ENCODE peak calls at places on chromosomes 11 and 22, in eight cellular contexts. B is fibroblast of lung; N is stomach; W is kidney; O is naive thymus-derived CD4-positive, alpha-beta T cell; Q is heart left ventricle; X is OCI-LY7; E is CD4-positive, alpha-beta memory T cell. A is an unnamed sample.
A peak's percentile ranks its signal among the peaks of the same experiment; 100 is the strongest.

GRCh38 chr11:115657586-115657985 is 153.4 kb upstream of the CADM1 start:
- DNase-seq in O (no peak), N (no peak), X (no peak), B (peak; percentile 51), Q (no peak), W (no peak), E (no peak), A (no peak)

GRCh38 chr11:134730096-134730495 is 318.1 kb upstream of the B3GAT1 start:
- DNase-seq in B (no peak), N (no peak), Q (no peak), X (no peak), E (no peak), W (no peak), O (no peak), A (no peak)

GRCh38 chr11:125369808-125370207 is 126.3 kb downstream of the FEZ1 start:
- DNase-seq in E (no peak), B (no peak), N (no peak), W (no peak), Q (no peak), X (no peak), O (no peak), A (no peak)

GRCh38 chr22:23155831-23156230 is 10.6 kb downstream of the RAB36 start:
- DNase-seq in Q (no peak), N (no peak), X (no peak), O (no peak), W (no peak), E (no peak), B (no peak), A (no peak)

GRCh38 chr11:33695051-33695566 is 5.5 kb downstream of the C11orf91 start:
- DNase-seq in B (no peak), W (peak; percentile 93), N (peak; percentile 82), O (no peak), E (no peak), X (no peak), Q (no peak), A (no peak)

GRCh38 chr11:128058580-128059208 is 528.7 kb downstream of the ETS1 start:
- DNase-seq in E (no peak), N (no peak), B (no peak), O (no peak), Q (no peak), X (no peak), W (no peak), A (no peak)

GRCh38 chr11:114017723-114018122 is 41.8 kb upstream of the ZBTB16 start:
- DNase-seq in B (no peak), W (no peak), X (no peak), E (no peak), Q (no peak), N (no peak), O (no peak), A (peak; percentile 72)

GRCh38 chr22:43152001-43152354 is 619 bp downstream of the TSPO start:
- DNase-seq in Q (no peak), O (no peak), B (no peak), E (no peak), X (peak; percentile 23), W (no peak), N (no peak), A (no peak)

GRCh38 chr22:31346255-31346732 is at the start of gene PATZ1:
- DNase-seq in E (peak; percentile 87), N (peak; percentile 68), O (peak; percentile 84), Q (peak; percentile 78), B (peak; percentile 88), W (peak; percentile 90), X (peak; percentile 90), A (peak; percentile 79)

GRCh38 chr11:48045536-48045935 is 65.2 kb downstream of the PTPRJ start:
- DNase-seq in X (no peak), Q (no peak), E (no peak), N (no peak), O (no peak), W (peak; percentile 25), B (no peak), A (no peak)

GRCh38 chr11:82832983-82833382 is 67.2 kb downstream of the PRCP start:
- DNase-seq in Q (no peak), O (no peak), W (no peak), B (no peak), E (no peak), X (no peak), N (no peak), A (no peak)

DNA sequence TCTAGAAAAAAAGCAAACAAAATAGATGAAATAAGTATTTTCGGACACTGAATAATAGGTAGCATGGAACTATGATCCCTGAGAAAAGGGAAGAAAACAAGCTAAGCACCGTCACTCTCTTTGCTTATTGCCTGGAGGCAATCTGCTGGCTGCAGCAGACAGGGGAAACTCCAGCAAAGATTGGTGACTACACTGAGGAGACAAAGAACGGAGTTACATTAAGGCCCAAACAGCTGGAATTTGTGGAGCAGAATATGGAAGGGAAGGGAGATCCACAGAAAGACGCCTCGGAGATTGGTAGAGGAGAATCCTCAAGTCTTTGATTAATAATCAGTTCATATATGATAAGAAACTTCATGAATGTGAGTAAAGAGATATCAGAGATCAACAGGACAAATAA is 150.2 kb downstream of the TYR start:
- DNase-seq in B (no peak), X (no peak), N (no peak), O (no peak), W (no peak), E (no peak), Q (no peak), A (no peak)
- H3K4me3 ChIP-seq in B (no peak overlapping the region), X (no peak overlapping the region), N (no peak overlapping the region), O (no peak overlapping the region), W (no peak overlapping the region), E (no peak overlapping the region), Q (no peak overlapping the region), A (no peak overlapping the region)

DNA sequence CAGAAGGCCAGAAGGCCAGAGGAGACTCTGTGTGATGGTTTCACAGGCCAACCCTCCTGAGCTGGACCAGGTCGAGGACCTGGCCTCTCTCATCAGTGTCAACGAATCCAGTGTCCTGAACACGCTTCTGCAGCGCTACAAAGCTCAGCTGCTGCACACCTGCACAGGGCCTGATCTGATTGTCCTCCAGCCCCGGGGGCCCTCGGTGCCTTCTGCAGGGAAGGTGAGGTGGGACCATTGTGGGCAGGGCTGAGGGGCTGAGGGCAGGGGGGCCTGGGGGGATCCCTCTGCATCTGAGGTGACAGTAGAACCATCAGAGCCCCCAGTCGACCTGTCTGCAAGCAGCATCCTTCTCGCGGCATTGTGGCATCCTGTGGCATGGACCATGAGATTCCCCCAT is 30.3 kb downstream of the MYO18B start:
- DNase-seq in B (no peak), Q (peak; percentile 25), E (no peak), O (no peak), W (no peak), X (no peak), N (no peak), A (no peak)
- H3K36me3 ChIP-seq in B (no peaks in the 10 kb centered on the region), Q (no peaks in the 10 kb centered on the region), E (no peaks in the 10 kb centered on the region), O (no peaks in the 10 kb centered on the region), W (no peaks in the 10 kb centered on the region), X (no peaks in the 10 kb centered on the region), N (no peaks in the 10 kb centered on the region), A (no peaks in the 10 kb centered on the region)

GRCh38 chr11:73217131-73217809 is 811 bp upstream of the P2RY2 start:
- DNase-seq in X (no peak), E (no peak), O (no peak), N (no peak), B (no peak), W (no peak), Q (peak; percentile 54), A (no peak)
- H3K4me3 ChIP-seq in X (no peak overlapping the region), E (no peak overlapping the region), O (no peak overlapping the region), N (no peak overlapping the region), B (no peak overlapping the region), W (no peak overlapping the region), Q (peak overlapping the region; percentile 47), A (no peak overlapping the region)

GRCh38 chr22:41534219-41534618 is 10.1 kb downstream of the POLR3H start:
- DNase-seq in W (no peak), B (no peak), N (no peak), Q (no peak), X (no peak), E (no peak), O (no peak), A (no peak)
- H3K36me3 ChIP-seq in W (peaks cover 20% of the 10 kb centered on the region), B (peaks cover 28% of the 10 kb centered on the region), N (peaks cover 25% of the 10 kb centered on the region), Q (no peaks in the 10 kb centered on the region), X (peaks cover 70% of the 10 kb centered on the region), E (peaks cover 21% of the 10 kb centered on the region), O (peaks cover 60% of the 10 kb centered on the region), A (peaks cover 67% of the 10 kb centered on the region)

GRCh38 chr11:614091-614582 is 1.6 kb downstream of the IRF7 start:
- DNase-seq in X (no peak), Q (no peak), N (no peak), E (no peak), B (no peak), O (no peak), W (peak; percentile 78), A (no peak)
- H3K4me3 ChIP-seq in X (no peak overlapping the region), Q (peak overlapping the region; percentile 58), N (peak overlapping the region; percentile 4), E (no peak overlapping the region), B (no peak overlapping the region), O (no peak overlapping the region), W (no peak overlapping the region), A (peak overlapping the region; percentile 74)

GRCh38 chr22:17479129-17479528 is 84.2 kb upstream of the SLC25A18 start:
- DNase-seq in N (no peak), Q (no peak), W (no peak), X (no peak), E (no peak), O (no peak), B (no peak), A (no peak)

GRCh38 chr22:17472886-17473285 is 90.4 kb upstream of the SLC25A18 start:
- DNase-seq in B (no peak), N (no peak), X (no peak), W (no peak), Q (no peak), E (no peak), O (no peak), A (no peak)

GRCh38 chr22:17477401-17477833 is 85.9 kb upstream of the SLC25A18 start:
- DNase-seq in N (no peak), E (no peak), X (no peak), B (peak; percentile 82), O (no peak), W (no peak), Q (peak; percentile 68), A (peak; percentile 4)

GRCh38 chr22:17475318-17476212 is 87.7 kb upstream of the SLC25A18 start:
- DNase-seq in Q (no peak), N (no peak), E (no peak), O (no peak), W (no peak), B (no peak), X (peak; percentile 14), A (no peak)

GRCh38 chr22:17476838-17477237 is 86.5 kb upstream of the SLC25A18 start:
- DNase-seq in Q (no peak), B (peak; percentile 66), W (no peak), X (no peak), E (no peak), O (no peak), N (no peak), A (no peak)
- H3K36me3 ChIP-seq in Q (no peaks in the 10 kb centered on the region), B (no peaks in the 10 kb centered on the region), W (no peaks in the 10 kb centered on the region), X (no peaks in the 10 kb centered on the region), E (no peaks in the 10 kb centered on the region), O (no peaks in the 10 kb centered on the region), N (no peaks in the 10 kb centered on the region), A (no peaks in the 10 kb centered on the region)

GRCh38 chr11:38131535-38131934 is 1533.5 kb upstream of the RAG2 start:
- DNase-seq in X (no peak), E (no peak), B (no peak), Q (no peak), W (no peak), O (no peak), N (no peak), A (no peak)

DNA sequence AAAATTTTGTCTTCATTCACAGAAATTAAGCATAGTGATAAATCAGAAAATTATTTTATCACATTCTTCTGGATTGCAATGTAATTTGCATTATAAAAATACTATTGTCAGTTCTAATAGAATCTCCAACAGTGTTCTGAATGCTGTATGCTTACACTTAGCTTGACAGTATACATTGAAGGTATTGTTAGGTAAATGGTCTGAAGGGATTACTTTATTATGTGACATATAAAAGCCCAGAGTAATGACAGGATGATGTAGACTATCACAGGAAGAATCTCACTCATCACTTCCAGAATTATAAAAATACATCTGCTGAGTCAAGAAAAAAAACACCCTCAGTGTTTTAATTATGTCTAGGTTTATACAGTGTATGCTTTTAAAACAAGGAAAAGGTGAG is 1532.5 kb upstream of the RAG2 start:
- DNase-seq in E (no peak), W (no peak), N (no peak), B (no peak), X (no peak), Q (no peak), O (no peak), A (no peak)
- H3K4me3 ChIP-seq in E (no peak overlapping the region), W (no peak overlapping the region), N (no peak overlapping the region), B (no peak overlapping the region), X (no peak overlapping the region), Q (no peak overlapping the region), O (no peak overlapping the region), A (no peak overlapping the region)

A was measured in MG63.